ENCODE peak calls at places on chromosomes 5 and 9, in six cellular contexts. M is neuronal stem cell, H is IMR-90, S is H1, J is mesenchymal stem cell, O is H9. Z is an unnamed sample.

GRCh38 chr9:120578614-120579013 is 1.4 kb downstream of the CDK5RAP2 start:
- DNase-seq in M (no peak), H (no peak), S (no peak), J (no peak), O (no peak), Z (no peak)

GRCh38 chr5:18113724-18114123 is 479.5 kb downstream of the TAF11L14 start:
- DNase-seq in M (no peak), H (peak; percentile 12), S (no peak), J (no peak), O (no peak), Z (peak; percentile 15)

GRCh38 chr5:11128021-11128420 is 367.0 kb upstream of the DAP start:
- DNase-seq in M (no peak), H (no peak), S (no peak), J (no peak), O (no peak), Z (no peak)

GRCh38 chr9:22580788-22581187 is 134.2 kb downstream of the DMRTA1 start:
- DNase-seq in M (no peak), H (no peak), S (no peak), J (no peak), O (no peak), Z (no peak)

GRCh38 chr5:174523311-174524159 is 200.8 kb upstream of the MSX2 start:
- DNase-seq in M (no peak), H (no peak), S (no peak), J (no peak), O (no peak), Z (no peak)

GRCh38 chr9:136658849-136659535 is 3.7 kb upstream of the EGFL7 start:
- DNase-seq in M (no peak), H (no peak), S (no peak), J (no peak), O (no peak), Z (no peak)

GRCh38 chr5:151637676-151638075 is 46.5 kb upstream of the FAT2 start:
- DNase-seq in M (no peak), H (no peak), S (no peak), J (no peak), O (no peak), Z (no peak)

GRCh38 chr5:54693936-54694510 is 176.5 kb downstream of the SNX18 start:
- DNase-seq in M (no peak), H (no peak), S (no peak), J (no peak), O (no peak), Z (no peak)

GRCh38 chr9:105328872-105329728 is 84.6 kb downstream of the SLC44A1 start:
- DNase-seq in M (no peak), H (no peak), S (no peak), J (no peak), O (no peak), Z (no peak)

GRCh38 chr5:160434022-160434531 is 12.4 kb downstream of the PTTG1 start:
- DNase-seq in M (peak; percentile 30), H (no peak), S (no peak), J (no peak), O (peak; percentile 61), Z (no peak)

GRCh38 chr9:117624106-117624505 is 80.1 kb upstream of the TLR4 start:
- DNase-seq in M (no peak), H (no peak), S (no peak), J (peak; percentile 5), O (no peak), Z (no peak)

GRCh38 chr5:107739661-107740060 is 68.9 kb upstream of the EFNA5 start:
- DNase-seq in M (no peak), H (no peak), S (no peak), J (no peak), O (no peak), Z (peak; percentile 30)

GRCh38 chr5:33148076-33148501 is 292.7 kb upstream of the TARS1 start:
- DNase-seq in M (no peak), H (peak; percentile 90), S (no peak), J (peak; percentile 54), O (no peak), Z (peak; percentile 45)

GRCh38 chr5:77224672-77225355 is 14.3 kb downstream of the PDE8B start:
- DNase-seq in M (no peak), H (peak; percentile 68), S (no peak), J (peak; percentile 93), O (no peak), Z (peak; percentile 68)

GRCh38 chr5:158451203-158451982 is 592.4 kb upstream of the CLINT1 start:
- DNase-seq in M (no peak), H (peak; percentile 53), S (no peak), J (no peak), O (no peak), Z (no peak)

GRCh38 chr5:169706758-169707450 is 69.8 kb downstream of the DOCK2 start:
- DNase-seq in M (no peak), H (peak; percentile 86), S (no peak), J (peak; percentile 78), O (no peak), Z (no peak)

GRCh38 chr5:127206320-127207113 is 84.1 kb upstream of the MEGF10 start:
- DNase-seq in M (no peak), H (peak; percentile 77), S (no peak), J (peak; percentile 85), O (no peak), Z (peak; percentile 29)

GRCh38 chr5:102961671-102962070 is 158.3 kb downstream of the GIN1 start:
- DNase-seq in M (no peak), H (no peak), S (no peak), J (no peak), O (no peak), Z (no peak)

GRCh38 chr9:98075332-98075805 is 18.8 kb downstream of the NANS start:
- DNase-seq in M (no peak), H (peak; percentile 78), S (no peak), J (peak; percentile 68), O (no peak), Z (peak; percentile 62)

GRCh38 chr9:134933076-134933659 is 15.5 kb upstream of the FCN1 start:
- DNase-seq in M (no peak), H (no peak), S (no peak), J (no peak), O (no peak), Z (no peak)

GRCh38 chr5:105134328-105134727 is 1571.7 kb upstream of the NUDT12 start:
- DNase-seq in M (no peak), H (no peak), S (no peak), J (no peak), O (no peak), Z (no peak)

GRCh38 chr5:92906798-92907380 is 674.1 kb downstream of the NR2F1-AS1 start:
- DNase-seq in M (no peak), H (no peak), S (no peak), J (no peak), O (no peak), Z (no peak)

GRCh38 chr9:36154213-36154952 is 14.8 kb upstream of the CCIN start:
- DNase-seq in M (no peak), H (peak; percentile 71), S (no peak), J (peak; percentile 96), O (no peak), Z (no peak)

GRCh38 chr5:135615171-135615570 is 36.4 kb upstream of the CXCL14 start:
- DNase-seq in M (no peak), H (no peak), S (no peak), J (no peak), O (no peak), Z (peak; percentile 60)

GRCh38 chr9:37676411-37676830 is 25.7 kb downstream of the FRMPD1 start:
- DNase-seq in M (peak; percentile 8), H (no peak), S (no peak), J (no peak), O (no peak), Z (no peak)

GRCh38 chr5:39137391-39138181 is 63.4 kb upstream of the RICTOR start:
- DNase-seq in M (no peak), H (no peak), S (no peak), J (no peak), O (peak; percentile 26), Z (no peak)

GRCh38 chr5:168706655-168707069 is 127.5 kb upstream of the PANK3 start:
- DNase-seq in M (peak; percentile 46), H (peak; percentile 47), S (peak; percentile 9), J (peak; percentile 48), O (peak; percentile 62), Z (peak; percentile 38)

GRCh38 chr9:108953983-108954574 is 19.9 kb downstream of the ABITRAM start:
- DNase-seq in M (no peak), H (peak; percentile 71), S (no peak), J (peak; percentile 66), O (no peak), Z (no peak)

GRCh38 chr5:133990396-133990795 is 14.4 kb downstream of the VDAC1 start:
- DNase-seq in M (no peak), H (no peak), S (no peak), J (no peak), O (no peak), Z (no peak)

GRCh38 chr5:75040973-75041372 is 11.4 kb downstream of the GCNT4 start:
- DNase-seq in M (no peak), H (peak; percentile 69), S (no peak), J (no peak), O (no peak), Z (no peak)

GRCh38 chr5:75045071-75045470 is 7.3 kb downstream of the GCNT4 start:
- DNase-seq in M (no peak), H (no peak), S (no peak), J (no peak), O (no peak), Z (no peak)

GRCh38 chr5:75044406-75044805 is 8.0 kb downstream of the GCNT4 start:
- DNase-seq in M (no peak), H (no peak), S (no peak), J (no peak), O (no peak), Z (no peak)

GRCh38 chr5:75043736-75044264 is 8.6 kb downstream of the GCNT4 start:
- DNase-seq in M (no peak), H (no peak), S (no peak), J (no peak), O (no peak), Z (no peak)

GRCh38 chr5:75042511-75042910 is 9.8 kb downstream of the GCNT4 start:
- DNase-seq in M (no peak), H (no peak), S (no peak), J (no peak), O (no peak), Z (no peak)
- H4K91ac ChIP-seq in M (no peak overlapping the region), H (no peak overlapping the region), S (no peak overlapping the region), J (no peak overlapping the region), O (no peak overlapping the region), Z (no peak overlapping the region)

GRCh38 chr9:128723352-128723865 is 518 bp downstream of the ZDHHC12 start:
- DNase-seq in M (peak; percentile 17), H (no peak), S (no peak), J (peak; percentile 10), O (peak; percentile 21), Z (no peak)
- H2AK5ac ChIP-seq in M (peak overlapping the region; percentile 97), H (peak overlapping the region; percentile 20), S (peak overlapping the region; percentile 60), J (no peak overlapping the region), O (no peak overlapping the region), Z (peak overlapping the region; percentile 81)

GRCh38 chr5:119353213-119353612 is 2.6 kb upstream of the TNFAIP8 start:
- DNase-seq in M (no peak), H (no peak), S (no peak), J (no peak), O (no peak), Z (peak; percentile 47)
- H3K4me2 ChIP-seq in M (no peak overlapping the region), H (no peak overlapping the region), S (peak overlapping the region; percentile 6), J (no peak overlapping the region), O (no peak overlapping the region), Z (no peak overlapping the region)

DNA sequence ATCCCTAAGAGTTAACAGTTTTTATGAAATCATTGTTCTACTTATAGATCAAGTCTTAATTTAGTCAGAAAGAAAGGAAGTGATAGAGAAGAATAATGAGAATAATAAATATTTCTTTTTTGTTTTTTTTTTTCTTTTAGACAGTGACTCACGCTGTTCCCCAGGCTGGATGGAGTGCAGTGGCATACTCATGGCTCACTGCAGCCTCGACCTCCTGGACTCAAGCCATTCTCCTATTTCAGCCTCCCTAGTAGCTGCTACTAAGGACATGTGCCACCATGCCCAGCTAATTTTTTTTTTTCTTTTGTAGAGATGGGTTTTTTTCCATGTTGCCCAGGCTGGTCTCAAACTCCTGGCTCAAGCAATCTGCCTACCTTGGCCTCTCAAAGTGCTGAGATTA is 11.0 kb downstream of the IFNA21 start:
- DNase-seq in M (no peak), H (no peak), S (no peak), J (peak; percentile 1), O (no peak), Z (no peak)
- H4K91ac ChIP-seq in M (no peak overlapping the region), H (no peak overlapping the region), S (no peak overlapping the region), J (no peak overlapping the region), O (no peak overlapping the region), Z (no peak overlapping the region)